ENCODE peak calls at places on chromosome 2, in six cellular contexts. Z is neuronal stem cell, U is H9, R is IMR-90, W is H1, C is trophoblast cell. P is an unnamed sample.

GRCh38 chr2:133421516-133422324 is 146.5 kb downstream of the NCKAP5 start:
- DNase-seq in Z (peak; percentile 14), U (no peak), R (peak; percentile 66), W (no peak), C (no peak), P (no peak)

GRCh38 chr2:85888020-85888744 is 608 bp downstream of the ST3GAL5 start:
- DNase-seq in Z (no peak), U (peak; percentile 39), R (no peak), W (no peak), C (peak; percentile 21), P (peak; percentile 50)

GRCh38 chr2:224169847-224170246 is 130.8 kb upstream of the SERPINE2 start:
- DNase-seq in Z (no peak), U (no peak), R (no peak), W (no peak), C (no peak), P (no peak)

GRCh38 chr2:241490444-241490760 is 18.0 kb downstream of the STK25 start:
- DNase-seq in Z (no peak), U (no peak), R (peak; percentile 16), W (no peak), C (no peak), P (peak; percentile 24)

GRCh38 chr2:17813015-17813741 is 3.1 kb upstream of the MSGN1 start:
- DNase-seq in Z (no peak), U (no peak), R (peak; percentile 27), W (no peak), C (no peak), P (peak; percentile 78)

GRCh38 chr2:164896634-164897033 is 55.0 kb upstream of the COBLL1 start:
- DNase-seq in Z (no peak), U (no peak), R (peak; percentile 82), W (no peak), C (peak; percentile 76), P (peak; percentile 76)

GRCh38 chr2:228731517-228731916 is 539.6 kb downstream of the PID1 start:
- DNase-seq in Z (no peak), U (no peak), R (peak; percentile 68), W (no peak), C (peak; percentile 13), P (peak; percentile 46)

GRCh38 chr2:86632672-86633071 is 9.0 kb upstream of the RNF103 start:
- DNase-seq in Z (no peak), U (no peak), R (no peak), W (no peak), C (no peak), P (no peak)

GRCh38 chr2:57906152-57906732 is 140.4 kb upstream of the VRK2 start:
- DNase-seq in Z (peak; percentile 44), U (no peak), R (peak; percentile 69), W (no peak), C (peak; percentile 68), P (peak; percentile 70)

GRCh38 chr2:15953891-15954680 is 13.7 kb downstream of the MYCN start:
- DNase-seq in Z (no peak), U (no peak), R (no peak), W (no peak), C (no peak), P (no peak)

GRCh38 chr2:74772071-74772470 is 61.9 kb upstream of the HK2 start:
- DNase-seq in Z (no peak), U (no peak), R (no peak), W (no peak), C (no peak), P (no peak)

GRCh38 chr2:240930096-240930630 is 24.0 kb downstream of the CROCC2 start:
- DNase-seq in Z (no peak), U (peak; percentile 18), R (no peak), W (peak; percentile 41), C (no peak), P (no peak)

GRCh38 chr2:230408244-230408842 is 7.7 kb upstream of the SP100 start:
- DNase-seq in Z (no peak), U (no peak), R (peak; percentile 88), W (no peak), C (no peak), P (peak; percentile 54)

GRCh38 chr2:196949116-196949515 is 22.6 kb upstream of the PGAP1 start:
- DNase-seq in Z (no peak), U (no peak), R (no peak), W (no peak), C (peak; percentile 71), P (no peak)

GRCh38 chr2:99643824-99644787 is 154.3 kb upstream of the REV1 start:
- DNase-seq in Z (no peak), U (no peak), R (peak; percentile 65), W (no peak), C (no peak), P (no peak)

GRCh38 chr2:201880620-201881381 is 74.5 kb downstream of the CDK15 start:
- DNase-seq in Z (no peak), U (no peak), R (peak; percentile 72), W (no peak), C (no peak), P (peak; percentile 61)

GRCh38 chr2:96143848-96144480 is 1.3 kb downstream of the DUSP2 start:
- DNase-seq in Z (no peak), U (peak; percentile 81), R (no peak), W (peak; percentile 71), C (peak; percentile 45), P (no peak)

GRCh38 chr2:236663671-236664101 is 94.1 kb downstream of the ACKR3 start:
- DNase-seq in Z (no peak), U (no peak), R (peak; percentile 41), W (no peak), C (peak; percentile 76), P (no peak)

GRCh38 chr2:19104503-19104902 is 253.9 kb downstream of the OSR1 start:
- DNase-seq in Z (no peak), U (no peak), R (no peak), W (no peak), C (peak; percentile 62), P (no peak)

GRCh38 chr2:112055833-112056625 is 960 bp downstream of the TMEM87B start:
- DNase-seq in Z (peak; percentile 41), U (no peak), R (peak; percentile 95), W (no peak), C (peak; percentile 64), P (peak; percentile 99)

GRCh38 chr2:77018219-77018618 is 504.0 kb downstream of the LRRTM4 start:
- DNase-seq in Z (peak; percentile 55), U (no peak), R (no peak), W (no peak), C (no peak), P (no peak)

GRCh38 chr2:122132292-122132691 is 376.8 kb downstream of the TSN start:
- DNase-seq in Z (no peak), U (no peak), R (no peak), W (no peak), C (no peak), P (no peak)

GRCh38 chr2:229087843-229088520 is 183.1 kb downstream of the PID1 start:
- DNase-seq in Z (no peak), U (no peak), R (no peak), W (no peak), C (peak; percentile 87), P (no peak)

GRCh38 chr2:167181134-167181533 is 292.9 kb downstream of the XIRP2 start:
- DNase-seq in Z (no peak), U (no peak), R (peak; percentile 79), W (no peak), C (no peak), P (no peak)

GRCh38 chr2:229794636-229795035 is 80.3 kb upstream of the DNER start:
- DNase-seq in Z (no peak), U (no peak), R (no peak), W (no peak), C (no peak), P (no peak)

GRCh38 chr2:142849818-142850217 is 27.6 kb upstream of the KYNU start:
- DNase-seq in Z (no peak), U (no peak), R (no peak), W (no peak), C (no peak), P (no peak)

GRCh38 chr2:241065355-241065803 is 36.7 kb downstream of the MTERF4 start:
- DNase-seq in Z (no peak), U (no peak), R (no peak), W (no peak), C (no peak), P (no peak)

GRCh38 chr2:174046172-174046571 is 81.0 kb upstream of the SP3 start:
- DNase-seq in Z (no peak), U (no peak), R (no peak), W (no peak), C (no peak), P (no peak)

GRCh38 chr2:199596549-199596948 is 138.8 kb upstream of the SATB2 start:
- DNase-seq in Z (no peak), U (no peak), R (peak; percentile 2), W (no peak), C (peak; percentile 29), P (no peak)

GRCh38 chr2:95024306-95024880 is 1.1 kb upstream of the MAL start:
- DNase-seq in Z (no peak), U (no peak), R (no peak), W (no peak), C (no peak), P (no peak)

GRCh38 chr2:217905395-217905794 is 97.4 kb downstream of the TNS1 start:
- DNase-seq in Z (no peak), U (no peak), R (no peak), W (no peak), C (no peak), P (no peak)

GRCh38 chr2:47313141-47313691 is 89.7 kb upstream of the MSH2 start:
- DNase-seq in Z (no peak), U (no peak), R (no peak), W (no peak), C (peak; percentile 80), P (peak; percentile 22)
- H4K91ac ChIP-seq in Z (no peak overlapping the region), U (no peak overlapping the region), R (no peak overlapping the region), W (no peak overlapping the region), C (peak overlapping the region; percentile 58), P (peak overlapping the region; percentile 40)

GRCh38 chr2:11465110-11465484 is 864 bp downstream of the E2F6 start:
- DNase-seq in Z (no peak), U (no peak), R (no peak), W (no peak), C (no peak), P (no peak)
- H4K8ac ChIP-seq in Z (no peak overlapping the region), U (no peak overlapping the region), R (peak overlapping the region; percentile 91), W (no peak overlapping the region), C (no peak overlapping the region), P (peak overlapping the region; percentile 99)

GRCh38 chr2:191930205-191930604 is 83.3 kb upstream of the CAVIN2 start:
- DNase-seq in Z (no peak), U (no peak), R (no peak), W (no peak), C (no peak), P (no peak)
- H4K91ac ChIP-seq in Z (no peak overlapping the region), U (no peak overlapping the region), R (no peak overlapping the region), W (no peak overlapping the region), C (no peak overlapping the region), P (no peak overlapping the region)

DNA sequence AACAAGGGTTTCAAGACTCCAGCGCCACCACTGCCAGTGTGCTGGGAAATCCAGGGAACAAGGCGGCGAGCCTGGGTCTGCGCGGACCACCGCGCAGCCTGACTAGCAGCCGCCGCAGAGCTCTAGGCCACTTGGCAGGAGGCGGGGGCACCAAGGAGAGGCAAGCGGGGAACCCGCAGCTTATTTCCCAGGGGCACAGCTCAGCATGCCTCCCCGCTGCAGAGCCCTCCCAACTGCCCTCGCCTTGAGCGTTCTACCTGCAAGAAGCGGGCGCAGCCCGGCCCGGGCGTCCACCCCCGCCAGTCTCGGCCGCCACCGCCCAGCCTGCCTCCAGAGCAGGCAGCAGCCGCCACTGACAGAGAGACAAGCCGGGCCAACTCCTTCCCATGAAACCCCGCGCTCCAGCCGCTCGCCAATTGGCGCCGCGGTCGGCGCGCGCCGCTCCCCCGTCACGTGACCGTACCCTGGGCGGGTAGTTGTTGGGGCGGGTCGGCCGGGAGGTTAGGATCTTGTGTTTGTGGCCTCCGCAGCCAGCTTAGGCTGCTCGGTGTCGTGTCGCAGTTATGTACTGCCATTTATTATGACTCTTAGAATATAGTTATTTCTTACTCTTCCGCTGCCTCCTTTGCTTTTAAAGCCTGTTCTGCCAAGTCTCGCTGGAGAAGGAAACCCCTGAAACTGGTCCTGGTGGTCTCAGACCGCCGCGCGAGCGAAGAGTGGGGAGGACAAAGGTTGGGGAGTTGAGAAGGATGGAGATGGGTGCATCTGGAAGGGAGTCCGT is at the start of gene LNPK:
- DNase-seq in Z (peak; percentile 87), U (peak; percentile 94), R (peak; percentile 82), W (peak; percentile 95), C (peak; percentile 94), P (peak; percentile 91)
- H4K8ac ChIP-seq in Z (no peak within 1 kb of the TSS), U (no peak within 1 kb of the TSS), R (peak within 1 kb of the TSS; percentile 95), W (peak within 1 kb of the TSS; percentile 90), C (peak within 1 kb of the TSS; percentile 87), P (peak within 1 kb of the TSS; percentile 95)